ENCODE peak calls at places on chromosomes 1 and 21, in five cellular contexts. One of them, this sample, is unnamed. For H3K4me1, the result is how much of the 10 kb centered on the place peaks cover.

GRCh38 chr1:182181167-182181572 is 119.7 kb upstream of the ZNF648 start:
- DNase-seq in prostate gland: peak
- DNase-seq in upper lobe of left lung: no peak
- DNase-seq in suprapubic skin: no peak
- DNase-seq in HCT116: peak
- DNase-seq in this sample: no peak

GRCh38 chr1:42941640-42942330 is 16.9 kb downstream of the SLC2A1 start:
- DNase-seq in prostate gland: peak
- DNase-seq in upper lobe of left lung: no peak
- DNase-seq in suprapubic skin: no peak
- DNase-seq in HCT116: peak
- DNase-seq in this sample: no peak

GRCh38 chr1:161273402-161273801 is 14.9 kb downstream of the PCP4L1 start:
- DNase-seq in prostate gland: no peak
- DNase-seq in upper lobe of left lung: no peak
- DNase-seq in suprapubic skin: no peak
- DNase-seq in HCT116: no peak
- DNase-seq in this sample: no peak

GRCh38 chr1:32303997-32304622 is 12.2 kb downstream of the HDAC1 start:
- DNase-seq in prostate gland: no peak
- DNase-seq in upper lobe of left lung: no peak
- DNase-seq in suprapubic skin: no peak
- DNase-seq in HCT116: no peak
- DNase-seq in this sample: no peak

GRCh38 chr1:184888505-184888904 is 85.8 kb downstream of the NIBAN1 start:
- DNase-seq in prostate gland: no peak
- DNase-seq in upper lobe of left lung: no peak
- DNase-seq in suprapubic skin: no peak
- DNase-seq in HCT116: peak
- DNase-seq in this sample: no peak

GRCh38 chr1:35320937-35321336 is 52.4 kb downstream of the ZMYM4 start:
- DNase-seq in prostate gland: no peak
- DNase-seq in upper lobe of left lung: no peak
- DNase-seq in suprapubic skin: no peak
- DNase-seq in HCT116: no peak
- DNase-seq in this sample: no peak

GRCh38 chr1:70779571-70779970 is 268.0 kb downstream of the PTGER3 start:
- DNase-seq in prostate gland: no peak
- DNase-seq in upper lobe of left lung: no peak
- DNase-seq in suprapubic skin: no peak
- DNase-seq in HCT116: no peak
- DNase-seq in this sample: no peak

GRCh38 chr1:38818706-38819439 is 40.7 kb downstream of the RRAGC start:
- DNase-seq in prostate gland: no peak
- DNase-seq in upper lobe of left lung: peak
- DNase-seq in suprapubic skin: no peak
- DNase-seq in HCT116: no peak
- DNase-seq in this sample: no peak

GRCh38 chr1:167455786-167456446 is 62.4 kb downstream of the CD247 start:
- DNase-seq in prostate gland: peak
- DNase-seq in upper lobe of left lung: no peak
- DNase-seq in suprapubic skin: no peak
- DNase-seq in HCT116: no peak
- DNase-seq in this sample: no peak

GRCh38 chr1:94463765-94464330 is 45.7 kb downstream of the ABCD3 start:
- DNase-seq in prostate gland: peak
- DNase-seq in upper lobe of left lung: no peak
- DNase-seq in suprapubic skin: no peak
- DNase-seq in HCT116: peak
- DNase-seq in this sample: no peak

GRCh38 chr21:43703068-43703880 is 15.7 kb upstream of the PDXK start:
- DNase-seq in prostate gland: no peak
- DNase-seq in upper lobe of left lung: no peak
- DNase-seq in suprapubic skin: no peak
- DNase-seq in HCT116: no peak
- DNase-seq in this sample: no peak

GRCh38 chr1:154866995-154867795 is 2.9 kb downstream of the KCNN3 start:
- DNase-seq in prostate gland: no peak
- DNase-seq in upper lobe of left lung: no peak
- DNase-seq in suprapubic skin: no peak
- DNase-seq in HCT116: no peak
- DNase-seq in this sample: no peak

GRCh38 chr1:68301538-68301937 is 69.2 kb upstream of the WLS start:
- DNase-seq in prostate gland: no peak
- DNase-seq in upper lobe of left lung: no peak
- DNase-seq in suprapubic skin: no peak
- DNase-seq in HCT116: no peak
- DNase-seq in this sample: no peak

GRCh38 chr1:33841516-33841915 is 22.4 kb upstream of the HMGB4 start:
- DNase-seq in prostate gland: no peak
- DNase-seq in upper lobe of left lung: no peak
- DNase-seq in suprapubic skin: no peak
- DNase-seq in HCT116: no peak
- DNase-seq in this sample: no peak

GRCh38 chr1:20080441-20081330 is 10.7 kb downstream of the PLA2G5 start:
- DNase-seq in prostate gland: no peak
- DNase-seq in upper lobe of left lung: no peak
- DNase-seq in suprapubic skin: no peak
- DNase-seq in HCT116: no peak
- DNase-seq in this sample: no peak

GRCh38 chr21:45549670-45550463 is 7.6 kb upstream of the SLC19A1 start:
- DNase-seq in prostate gland: no peak
- DNase-seq in upper lobe of left lung: no peak
- DNase-seq in suprapubic skin: peak
- DNase-seq in HCT116: no peak
- DNase-seq in this sample: no peak

GRCh38 chr1:205983925-205984725 is 19.1 kb downstream of the RAB7B start:
- DNase-seq in prostate gland: peak
- DNase-seq in upper lobe of left lung: no peak
- DNase-seq in suprapubic skin: no peak
- DNase-seq in HCT116: peak
- DNase-seq in this sample: no peak

GRCh38 chr1:209248649-209249279 is 334.8 kb upstream of the CAMK1G start:
- DNase-seq in prostate gland: peak
- DNase-seq in upper lobe of left lung: no peak
- DNase-seq in suprapubic skin: no peak
- DNase-seq in HCT116: peak
- DNase-seq in this sample: peak

GRCh38 chr1:153533689-153534201 is 2.0 kb downstream of the S100A6 start:
- DNase-seq in prostate gland: no peak
- DNase-seq in upper lobe of left lung: no peak
- DNase-seq in suprapubic skin: no peak
- DNase-seq in HCT116: peak
- DNase-seq in this sample: no peak

GRCh38 chr1:102535829-102536505 is 539.2 kb upstream of the OLFM3 start:
- DNase-seq in prostate gland: no peak
- DNase-seq in upper lobe of left lung: no peak
- DNase-seq in suprapubic skin: no peak
- DNase-seq in HCT116: no peak
- DNase-seq in this sample: no peak

GRCh38 chr1:170305777-170306299 is 160.1 kb downstream of the NTMT2 start:
- DNase-seq in prostate gland: no peak
- DNase-seq in upper lobe of left lung: no peak
- DNase-seq in suprapubic skin: no peak
- DNase-seq in HCT116: no peak
- DNase-seq in this sample: no peak

GRCh38 chr21:19607983-19608668 is 1204.5 kb upstream of the TMPRSS15 start:
- DNase-seq in prostate gland: no peak
- DNase-seq in upper lobe of left lung: no peak
- DNase-seq in suprapubic skin: no peak
- DNase-seq in HCT116: no peak
- DNase-seq in this sample: no peak

GRCh38 chr1:119285482-119285881 is 83.1 kb upstream of the HAO2 start:
- DNase-seq in prostate gland: no peak
- DNase-seq in upper lobe of left lung: no peak
- DNase-seq in suprapubic skin: no peak
- DNase-seq in HCT116: no peak
- DNase-seq in this sample: no peak

GRCh38 chr1:53580009-53580400 is 120.8 kb downstream of the DMRTB1 start:
- DNase-seq in prostate gland: no peak
- DNase-seq in upper lobe of left lung: no peak
- DNase-seq in suprapubic skin: peak
- DNase-seq in HCT116: no peak
- DNase-seq in this sample: no peak

GRCh38 chr1:215479567-215479966 is 87.5 kb upstream of the KCTD3 start:
- DNase-seq in prostate gland: no peak
- DNase-seq in upper lobe of left lung: no peak
- DNase-seq in suprapubic skin: no peak
- DNase-seq in HCT116: no peak
- DNase-seq in this sample: no peak

GRCh38 chr1:214331827-214332423 is 51.0 kb downstream of the SMYD2 start:
- DNase-seq in prostate gland: no peak
- DNase-seq in upper lobe of left lung: no peak
- DNase-seq in suprapubic skin: no peak
- DNase-seq in HCT116: peak
- DNase-seq in this sample: no peak

GRCh38 chr21:46153259-46154154 is 1.9 kb downstream of the FTCD start:
- DNase-seq in prostate gland: peak
- DNase-seq in upper lobe of left lung: peak
- DNase-seq in suprapubic skin: peak
- DNase-seq in HCT116: no peak
- DNase-seq in this sample: no peak

GRCh38 chr1:198590454-198590853 is 48.4 kb upstream of the PTPRC start:
- DNase-seq in prostate gland: no peak
- DNase-seq in upper lobe of left lung: no peak
- DNase-seq in suprapubic skin: no peak
- DNase-seq in HCT116: no peak
- DNase-seq in this sample: no peak

DNA sequence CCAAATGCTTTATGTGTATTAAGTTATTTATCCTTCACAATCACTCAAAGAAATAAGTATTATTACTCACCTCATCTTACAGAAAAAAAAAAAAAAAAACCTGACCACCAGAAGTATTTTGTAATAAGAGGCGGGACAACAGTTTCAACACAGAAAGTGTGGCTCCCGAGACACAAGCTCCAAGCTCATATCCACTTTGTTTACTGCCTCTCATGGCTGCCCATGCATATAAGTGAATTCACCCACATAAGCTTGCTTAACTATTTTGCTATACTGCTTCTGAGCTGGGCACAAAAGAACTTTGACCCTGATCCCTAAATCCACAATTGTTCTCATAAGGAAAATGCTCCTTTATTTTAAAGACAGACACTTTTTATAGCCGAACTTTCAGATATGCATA is 78.2 kb downstream of the USP1 start:
- DNase-seq in prostate gland: no peak
- DNase-seq in upper lobe of left lung: no peak
- DNase-seq in suprapubic skin: no peak
- DNase-seq in HCT116: no peak
- DNase-seq in this sample: no peak
- TF ChIP-seq CTCF in prostate gland: no peak
- TF ChIP-seq CTCF in upper lobe of left lung: no peak
- TF ChIP-seq CTCF in suprapubic skin: no peak
- TF ChIP-seq CTCF in HCT116: no peak
- TF ChIP-seq CTCF in this sample: no peak

DNA sequence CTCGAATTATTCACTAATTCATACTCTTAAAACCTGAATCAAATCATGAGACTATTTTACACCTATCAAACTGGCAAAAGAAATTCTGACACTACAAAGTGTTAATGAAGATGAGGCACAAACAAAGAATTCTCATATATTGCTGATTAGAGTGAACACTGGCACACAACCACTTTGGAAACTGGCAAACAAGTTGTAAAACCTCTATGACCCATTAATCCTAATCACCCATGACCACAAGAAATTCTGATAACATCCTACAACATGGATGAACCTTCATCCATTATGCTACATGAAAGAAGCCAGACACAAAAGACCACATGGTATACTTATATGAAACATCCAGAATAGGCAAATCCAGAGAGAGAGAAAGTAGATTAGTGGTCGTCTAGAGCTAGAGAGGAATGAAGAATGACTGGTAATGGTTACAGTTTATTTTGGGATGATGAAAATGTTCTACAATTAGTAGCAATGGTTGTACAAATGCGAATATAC is 8.5 kb downstream of the GPBP1L1 start:
- DNase-seq in prostate gland: no peak
- DNase-seq in upper lobe of left lung: no peak
- DNase-seq in suprapubic skin: no peak
- DNase-seq in HCT116: no peak
- DNase-seq in this sample: no peak
- H3K4me1 ChIP-seq in prostate gland: under half
- H3K4me1 ChIP-seq in upper lobe of left lung: half or more
- H3K4me1 ChIP-seq in suprapubic skin: half or more
- H3K4me1 ChIP-seq in HCT116: under half
- H3K4me1 ChIP-seq in this sample: half or more

DNA sequence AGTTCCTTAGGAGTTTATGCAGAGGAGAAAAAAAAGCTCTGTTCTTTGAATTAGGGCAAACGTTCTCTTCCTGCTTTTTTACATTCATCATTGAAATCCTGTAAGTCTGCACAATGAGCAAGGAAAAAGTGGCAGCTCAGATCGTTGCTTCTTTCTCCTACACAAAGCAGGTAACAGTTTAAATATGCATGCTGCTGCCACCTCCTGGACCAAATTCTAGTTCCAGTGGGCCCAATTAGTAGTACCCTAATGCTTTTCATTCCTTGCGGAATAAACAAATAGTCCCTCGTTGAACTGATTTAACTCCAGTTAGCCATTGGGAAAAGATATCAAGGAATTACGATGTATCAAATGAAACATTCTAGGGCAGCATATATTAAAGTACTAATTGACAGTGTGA is 20.1 kb downstream of the YTHDF2 start:
- DNase-seq in prostate gland: no peak
- DNase-seq in upper lobe of left lung: no peak
- DNase-seq in suprapubic skin: no peak
- DNase-seq in HCT116: no peak
- DNase-seq in this sample: no peak
- TF ChIP-seq POLR2AphosphoS5 in prostate gland: no peak
- TF ChIP-seq POLR2AphosphoS5 in upper lobe of left lung: no peak
- TF ChIP-seq POLR2AphosphoS5 in suprapubic skin: no peak
- TF ChIP-seq POLR2AphosphoS5 in HCT116: no peak
- TF ChIP-seq POLR2AphosphoS5 in this sample: no peak

GRCh38 chr1:229892515-229893117 is 174.4 kb upstream of the GALNT2 start:
- DNase-seq in prostate gland: no peak
- DNase-seq in upper lobe of left lung: no peak
- DNase-seq in suprapubic skin: no peak
- DNase-seq in HCT116: no peak
- DNase-seq in this sample: peak
- TF ChIP-seq CTCF in prostate gland: no peak
- TF ChIP-seq CTCF in upper lobe of left lung: no peak
- TF ChIP-seq CTCF in suprapubic skin: no peak
- TF ChIP-seq CTCF in HCT116: no peak
- TF ChIP-seq CTCF in this sample: no peak